ENCODE peak calls at places on chromosomes 16 and 17, in ten cellular contexts. D is right atrium auricular region, Q is thoracic aorta, O is RWPE1, S is WTC11, X is fibroblast of lung, R is WERI-Rb-1, P is H1, T is HCT116, C is Caco-2. W is an unnamed sample.

GRCh38 chr16:50093607-50094570 is 28.1 kb downstream of the HEATR3 start:
- DNase-seq in D (peak; percentile 78), Q (peak; percentile 15), O (no peak), S (no peak), X (peak; percentile 28), R (no peak), P (no peak), T (no peak), C (no peak), W (peak; percentile 29)

GRCh38 chr17:76189741-76190140 is 48.7 kb upstream of the FOXJ1 start:
- DNase-seq in D (no peak), Q (no peak), O (no peak), S (peak; percentile 19), X (no peak), R (peak; percentile 82), P (no peak), T (no peak), C (no peak), W (no peak)

GRCh38 chr16:81707411-81708321 is 71.4 kb upstream of the PLCG2 start:
- DNase-seq in D (no peak), Q (no peak), O (no peak), S (no peak), X (peak; percentile 67), R (no peak), P (no peak), T (no peak), C (no peak), W (no peak)

GRCh38 chr16:57282510-57283213 is 1.8 kb downstream of the PLLP start:
- DNase-seq in D (no peak), Q (no peak), O (no peak), S (no peak), X (no peak), R (no peak), P (no peak), T (no peak), C (no peak), W (no peak)

GRCh38 chr17:41773731-41774193 is 12.7 kb downstream of the JUP start:
- DNase-seq in D (no peak), Q (no peak), O (no peak), S (no peak), X (peak; percentile 50), R (no peak), P (no peak), T (no peak), C (no peak), W (no peak)

GRCh38 chr17:69462882-69463281 is 48.4 kb downstream of the MAP2K6 start:
- DNase-seq in D (no peak), Q (no peak), O (no peak), S (no peak), X (no peak), R (no peak), P (no peak), T (no peak), C (no peak), W (no peak)

GRCh38 chr17:32917842-32918241 is 10.1 kb upstream of the TMEM98 start:
- DNase-seq in D (no peak), Q (no peak), O (no peak), S (no peak), X (no peak), R (no peak), P (no peak), T (no peak), C (no peak), W (no peak)

GRCh38 chr16:84595052-84595481 is 22.8 kb downstream of the COTL1 start:
- DNase-seq in D (no peak), Q (no peak), O (no peak), S (no peak), X (peak; percentile 52), R (no peak), P (no peak), T (no peak), C (no peak), W (no peak)

GRCh38 chr17:46851029-46851741 is at the start of gene WNT9B:
- DNase-seq in D (no peak), Q (no peak), O (peak; percentile 45), S (peak; percentile 80), X (no peak), R (peak; percentile 87), P (no peak), T (no peak), C (peak; percentile 95), W (no peak)

GRCh38 chr16:4935231-4935855 is 1.6 kb downstream of the PPL start:
- DNase-seq in D (peak; percentile 87), Q (peak; percentile 68), O (peak; percentile 46), S (no peak), X (peak; percentile 92), R (no peak), P (no peak), T (no peak), C (no peak), W (peak; percentile 57)

GRCh38 chr16:48101069-48101674 is 54.6 kb downstream of the ABCC12 start:
- DNase-seq in D (no peak), Q (no peak), O (peak; percentile 14), S (no peak), X (no peak), R (no peak), P (no peak), T (no peak), C (no peak), W (no peak)

GRCh38 chr17:17121162-17121561 is 78.9 kb downstream of the MPRIP start:
- DNase-seq in D (no peak), Q (no peak), O (no peak), S (no peak), X (no peak), R (no peak), P (no peak), T (no peak), C (no peak), W (no peak)

GRCh38 chr17:81903896-81904599 is 2.0 kb downstream of the NPB start:
- DNase-seq in D (no peak), Q (no peak), O (no peak), S (no peak), X (no peak), R (no peak), P (no peak), T (no peak), C (no peak), W (no peak)

GRCh38 chr16:85996843-85997242 is 97.9 kb downstream of the IRF8 start:
- DNase-seq in D (no peak), Q (no peak), O (no peak), S (no peak), X (no peak), R (no peak), P (no peak), T (no peak), C (no peak), W (no peak)

GRCh38 chr17:75288784-75289121 is 480 bp downstream of the SLC25A19 start:
- DNase-seq in D (no peak), Q (no peak), O (peak; percentile 50), S (peak; percentile 53), X (no peak), R (peak; percentile 87), P (no peak), T (no peak), C (peak; percentile 73), W (no peak)

GRCh38 chr17:67801626-67802175 is 23.6 kb upstream of the BPTF start:
- DNase-seq in D (no peak), Q (no peak), O (no peak), S (peak; percentile 58), X (no peak), R (peak; percentile 32), P (no peak), T (no peak), C (no peak), W (no peak)
- TF ChIP-seq CTCF in D (no peak), Q (no peak), O (no peak), S (peak; percentile 53), X (no peak), R (peak; percentile 30), P (peak; percentile 72), T (no peak), C (peak; percentile 5), W (no peak)

DNA sequence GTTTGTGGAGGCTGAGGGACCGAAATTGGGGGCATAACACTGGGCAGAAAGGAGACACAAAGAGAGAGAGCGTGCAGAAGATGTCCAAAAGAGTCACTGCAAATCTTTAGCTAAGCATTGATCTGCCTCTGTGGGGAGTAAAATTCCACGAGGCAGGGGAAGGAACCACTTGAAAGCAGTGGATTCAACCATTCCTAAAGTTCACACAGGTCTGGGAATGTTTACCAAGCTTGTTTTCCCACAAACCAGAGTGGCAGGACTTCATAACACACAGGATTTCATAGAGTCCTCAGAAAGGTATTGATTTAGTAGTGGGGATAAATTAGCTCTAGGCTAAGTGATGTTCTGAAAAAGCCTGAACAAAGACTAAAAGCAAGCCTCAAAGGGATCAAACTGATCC is 66.1 kb upstream of the RPL38 start:
- DNase-seq in D (no peak), Q (no peak), O (no peak), S (no peak), X (no peak), R (no peak), P (no peak), T (no peak), C (no peak), W (no peak)
- TF ChIP-seq CTCF in D (no peak), Q (no peak), O (no peak), S (no peak), X (no peak), R (no peak), P (no peak), T (no peak), C (no peak), W (no peak)

GRCh38 chr16:46689492-46690280 is at the start of gene ORC6:
- DNase-seq in D (peak; percentile 99), Q (peak; percentile 97), O (peak; percentile 98), S (peak; percentile 95), X (peak; percentile 97), R (peak; percentile 98), P (peak; percentile 81), T (peak; percentile 91), C (peak; percentile 97), W (peak; percentile 99)

GRCh38 chr16:46686815-46687473 is 2.0 kb downstream of the VPS35 start:
- DNase-seq in D (no peak), Q (no peak), O (no peak), S (no peak), X (no peak), R (no peak), P (no peak), T (no peak), C (no peak), W (no peak)

GRCh38 chr16:46687486-46687885 is 1.5 kb downstream of the VPS35 start:
- DNase-seq in D (no peak), Q (no peak), O (no peak), S (no peak), X (no peak), R (no peak), P (no peak), T (no peak), C (no peak), W (no peak)

GRCh38 chr16:46688657-46689491 is at the start of gene VPS35:
- DNase-seq in D (peak; percentile 100), Q (peak; percentile 99), O (peak; percentile 98), S (peak; percentile 100), X (peak; percentile 99), R (peak; percentile 99), P (peak; percentile 95), T (peak; percentile 97), C (peak; percentile 99), W (peak; percentile 100)

GRCh38 chr16:46688101-46688656 is 799 bp downstream of the VPS35 start:
- DNase-seq in D (no peak), Q (no peak), O (no peak), S (no peak), X (no peak), R (no peak), P (no peak), T (no peak), C (no peak), W (no peak)
- TF ChIP-seq CTCF in D (no peak), Q (no peak), O (no peak), S (peak; percentile 13), X (no peak), R (no peak), P (no peak), T (no peak), C (no peak), W (no peak)

GRCh38 chr16:88063201-88063773 is 112.1 kb downstream of the BANP start:
- DNase-seq in D (no peak), Q (no peak), O (no peak), S (no peak), X (peak; percentile 91), R (no peak), P (no peak), T (peak; percentile 4), C (no peak), W (no peak)
- TF ChIP-seq CTCF in D (no peak), Q (peak; percentile 20), O (no peak), S (no peak), X (peak; percentile 69), R (no peak), P (peak; percentile 40), T (no peak), C (no peak), W (no peak)